ENCODE peak calls at places on chromosomes 6 and 20, in seven cellular contexts. X is mesendoderm, L is H9, P is IMR-90, I is neuronal stem cell, K is mesenchymal stem cell, Q is H1. C is an unnamed sample.

GRCh38 chr20:60038400-60038799 is 80.2 kb downstream of the CDH26 start:
- DNase-seq in X (peak; percentile 43), L (no peak), P (no peak), I (no peak), K (no peak), Q (no peak), C (no peak)

GRCh38 chr6:27867051-27867940 is 44.9 kb downstream of the OR2B2 start:
- DNase-seq in X (peak; percentile 96), L (peak; percentile 86), P (peak; percentile 78), I (peak; percentile 60), K (peak; percentile 81), Q (no peak), C (peak; percentile 65)

GRCh38 chr6:163554663-163555062 is 140.1 kb downstream of the QKI start:
- DNase-seq in X (peak; percentile 73), L (peak; percentile 61), P (peak; percentile 34), I (no peak), K (peak; percentile 41), Q (no peak), C (peak; percentile 61)

GRCh38 chr6:52612336-52613096 is 35.7 kb upstream of the TRAM2 start:
- DNase-seq in X (peak; percentile 46), L (no peak), P (peak; percentile 50), I (no peak), K (peak; percentile 65), Q (no peak), C (no peak)

GRCh38 chr6:163419413-163420314 is 5.1 kb downstream of the QKI start:
- DNase-seq in X (no peak), L (no peak), P (peak; percentile 44), I (no peak), K (peak; percentile 41), Q (no peak), C (peak; percentile 21)

GRCh38 chr6:119273287-119273686 is 76.3 kb downstream of the MAN1A1 start:
- DNase-seq in X (no peak), L (no peak), P (no peak), I (no peak), K (no peak), Q (no peak), C (no peak)

GRCh38 chr6:77292564-77293546 is 170.4 kb downstream of the HTR1B start:
- DNase-seq in X (peak; percentile 43), L (no peak), P (peak; percentile 80), I (no peak), K (peak; percentile 76), Q (no peak), C (peak; percentile 69)

GRCh38 chr6:125363010-125363359 is 61.2 kb upstream of the HDDC2 start:
- DNase-seq in X (peak; percentile 98), L (no peak), P (peak; percentile 42), I (peak; percentile 48), K (peak; percentile 80), Q (peak; percentile 70), C (peak; percentile 53)

GRCh38 chr6:148869589-148869988 is 122.8 kb downstream of the UST start:
- DNase-seq in X (peak; percentile 45), L (no peak), P (peak; percentile 98), I (no peak), K (peak; percentile 91), Q (no peak), C (peak; percentile 68)

GRCh38 chr20:8721098-8721497 is 347.8 kb upstream of the PLCB4 start:
- DNase-seq in X (peak; percentile 68), L (peak; percentile 41), P (peak; percentile 67), I (peak; percentile 41), K (peak; percentile 62), Q (no peak), C (peak; percentile 69)

GRCh38 chr6:80271074-80271473 is 164.6 kb downstream of the BCKDHB start:
- DNase-seq in X (no peak), L (no peak), P (no peak), I (no peak), K (no peak), Q (no peak), C (no peak)

GRCh38 chr6:13275435-13275989 is 52.8 kb downstream of the TBC1D7 start:
- DNase-seq in X (no peak), L (no peak), P (no peak), I (no peak), K (no peak), Q (no peak), C (no peak)
- H3K18ac ChIP-seq in X (no peak overlapping the region), L (no peak overlapping the region), P (no peak overlapping the region), I (no peak overlapping the region), K (no peak overlapping the region), Q (no peak overlapping the region), C (no peak overlapping the region)

GRCh38 chr6:69668916-69669315 is 127.9 kb downstream of the LMBRD1 start:
- DNase-seq in X (no peak), L (no peak), P (no peak), I (no peak), K (no peak), Q (no peak), C (no peak)
- H3K4ac ChIP-seq in X (no peak overlapping the region), L (no peak overlapping the region), P (no peak overlapping the region), I (no peak overlapping the region), K (no peak overlapping the region), Q (no peak overlapping the region), C (no peak overlapping the region)

GRCh38 chr6:129647044-129647443 is 62.9 kb downstream of the ARHGAP18 start:
- DNase-seq in X (no peak), L (no peak), P (no peak), I (no peak), K (no peak), Q (no peak), C (no peak)
- H3K4me1 ChIP-seq in X (no peaks in the 10 kb centered on the region), L (peaks cover 6% of the 10 kb centered on the region), P (peaks cover 17% of the 10 kb centered on the region), I (no peaks in the 10 kb centered on the region), K (peaks cover 6% of the 10 kb centered on the region), Q (peaks cover 6% of the 10 kb centered on the region), C (peaks cover 5% of the 10 kb centered on the region)

GRCh38 chr6:72813807-72814596 is 192.1 kb downstream of the KCNQ5 start:
- DNase-seq in X (no peak), L (no peak), P (no peak), I (no peak), K (no peak), Q (no peak), C (no peak)
- H3K18ac ChIP-seq in X (no peak overlapping the region), L (no peak overlapping the region), P (no peak overlapping the region), I (no peak overlapping the region), K (no peak overlapping the region), Q (no peak overlapping the region), C (peak overlapping the region; percentile 0)

DNA sequence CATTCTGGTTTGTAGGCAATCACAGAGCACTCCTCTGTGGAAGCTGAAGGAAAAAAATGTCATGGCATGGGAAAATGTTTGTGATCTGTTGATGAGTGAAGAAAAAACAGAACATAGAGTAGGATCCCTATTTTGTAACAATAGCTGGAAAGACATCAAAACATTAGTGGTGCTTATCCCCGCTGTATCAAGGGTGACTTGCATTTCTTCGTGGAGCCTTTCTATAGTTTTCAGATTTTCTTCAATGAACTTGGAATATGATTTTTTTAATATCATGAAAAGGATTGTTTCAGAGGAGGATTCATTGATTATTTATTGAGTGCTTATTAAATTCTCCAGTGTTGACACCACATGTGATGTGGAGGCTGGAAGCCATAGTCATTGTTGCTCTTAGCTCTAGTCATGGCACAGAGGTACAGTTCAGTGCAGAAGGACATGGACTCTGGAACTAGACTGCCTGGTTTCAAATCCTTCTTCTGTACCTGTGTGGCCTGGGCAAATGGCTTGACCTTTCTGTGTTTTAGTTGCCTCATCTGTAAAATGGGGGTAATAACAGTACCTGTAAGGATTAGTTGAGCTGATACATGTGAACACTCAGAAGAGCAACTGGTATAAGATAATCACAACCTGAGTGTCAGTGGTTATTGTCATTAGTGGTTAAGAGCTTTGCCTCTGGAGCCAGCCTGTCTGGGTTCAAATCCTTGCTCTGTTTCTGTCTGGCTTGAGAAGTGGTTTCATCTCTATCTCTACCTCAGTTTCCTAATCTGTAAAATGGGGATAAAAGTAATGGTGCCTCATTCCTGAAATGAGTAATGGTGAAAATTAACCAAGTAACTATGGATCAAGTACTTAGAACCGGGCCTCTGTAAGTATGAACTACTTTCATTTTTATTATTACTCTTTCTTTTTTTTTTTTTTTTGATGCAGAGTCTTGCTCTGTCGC is 14.7 kb upstream of the CDKN1A start:
- DNase-seq in X (no peak), L (no peak), P (no peak), I (no peak), K (no peak), Q (no peak), C (no peak)
- H3K4ac ChIP-seq in X (no peak overlapping the region), L (no peak overlapping the region), P (peak overlapping the region; percentile 55), I (no peak overlapping the region), K (no peak overlapping the region), Q (no peak overlapping the region), C (no peak overlapping the region)

DNA sequence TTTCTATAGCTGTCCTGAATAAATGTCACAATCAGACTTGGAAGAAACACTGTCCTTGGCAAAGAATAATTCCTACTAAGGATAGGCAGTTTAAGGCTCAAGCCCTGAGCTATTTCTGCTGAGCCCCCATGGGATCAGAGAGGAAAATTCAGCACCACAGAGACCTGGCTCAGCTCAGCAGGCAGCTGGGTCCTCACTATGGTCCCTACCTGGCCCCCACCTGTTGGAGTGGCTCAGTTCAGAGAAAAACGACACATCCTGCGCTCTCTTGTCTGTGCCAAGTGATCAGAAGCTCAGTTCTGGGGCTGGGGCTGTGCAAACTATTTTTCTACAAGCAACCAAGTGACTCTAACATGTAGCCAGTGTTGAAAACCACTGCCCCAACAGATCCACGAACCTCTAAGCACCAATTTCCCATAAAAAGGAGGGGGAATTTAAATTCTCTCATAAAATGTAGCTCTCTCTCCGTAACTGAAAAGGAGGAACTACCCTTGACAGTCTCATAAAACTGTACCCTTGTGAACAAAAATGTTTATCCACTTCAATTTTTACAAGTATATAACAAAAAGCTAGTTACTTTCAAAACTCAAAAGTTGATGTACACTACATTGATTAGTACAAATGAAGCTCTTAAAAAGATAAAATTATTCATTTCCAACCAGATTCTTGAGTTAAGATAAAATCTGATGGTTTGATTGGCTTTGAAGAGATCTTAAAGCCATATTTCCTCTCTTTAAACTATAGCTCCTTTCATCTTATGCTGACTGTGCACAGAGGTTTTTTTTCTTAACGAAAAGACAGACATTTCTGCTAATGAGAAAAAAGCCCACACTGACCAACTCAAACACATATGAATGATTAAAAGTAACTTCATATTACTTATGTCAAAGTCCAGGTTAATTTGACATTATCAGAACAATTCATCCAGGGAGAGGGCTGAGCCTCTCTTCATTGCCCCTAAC is 52.0 kb downstream of the KIF13A start:
- DNase-seq in X (no peak), L (no peak), P (no peak), I (no peak), K (no peak), Q (no peak), C (no peak)
- H3K4me1 ChIP-seq in X (peaks cover 2% of the 10 kb centered on the region), L (peaks cover 7% of the 10 kb centered on the region), P (peaks cover 9% of the 10 kb centered on the region), I (peaks cover 2% of the 10 kb centered on the region), K (peaks cover 3% of the 10 kb centered on the region), Q (peaks cover 22% of the 10 kb centered on the region), C (peaks cover 2% of the 10 kb centered on the region)

GRCh38 chr6:154412106-154412820 is 55.7 kb upstream of the IPCEF1 start:
- DNase-seq in X (no peak), L (no peak), P (peak; percentile 22), I (no peak), K (no peak), Q (no peak), C (no peak)
- H3K18ac ChIP-seq in X (no peak overlapping the region), L (no peak overlapping the region), P (peak overlapping the region; percentile 73), I (no peak overlapping the region), K (no peak overlapping the region), Q (no peak overlapping the region), C (no peak overlapping the region)

C was measured in trophoblast cell.